ENCODE peak calls at places on chromosome 20, in ten cellular contexts. F, O, R, M, J, N, G, P, K and W are unnamed samples.

GRCh38 chr20:38799248-38799647 is 6.2 kb upstream of the PPP1R16B start:
- DNase-seq in F (no peak), O (no peak), R (no peak), M (no peak), J (no peak), N (no peak), G (no peak), P (no peak), K (no peak), W (no peak)

GRCh38 chr20:63968928-63969760 is 586 bp downstream of the ZNF512B start:
- DNase-seq in F (no peak), O (no peak), R (peak; percentile 20), M (no peak), J (no peak), N (peak; percentile 59), G (no peak), P (peak; percentile 81), K (peak; percentile 43), W (peak; percentile 33)

GRCh38 chr20:61455508-61456215 is 203.6 kb downstream of the CDH4 start:
- DNase-seq in F (no peak), O (no peak), R (no peak), M (no peak), J (no peak), N (no peak), G (no peak), P (no peak), K (no peak), W (no peak)

GRCh38 chr20:61661025-61661424 is 404.7 kb downstream of the TAF4 start:
- DNase-seq in F (no peak), O (no peak), R (no peak), M (no peak), J (no peak), N (no peak), G (no peak), P (no peak), K (no peak), W (no peak)

GRCh38 chr20:23566199-23566932 is 1.9 kb downstream of the CST9L start:
- DNase-seq in F (peak; percentile 64), O (no peak), R (no peak), M (no peak), J (no peak), N (no peak), G (no peak), P (no peak), K (no peak), W (no peak)

GRCh38 chr20:9916776-9917175 is 77.9 kb upstream of the PAK5 start:
- DNase-seq in F (no peak), O (no peak), R (no peak), M (no peak), J (no peak), N (no peak), G (no peak), P (no peak), K (no peak), W (no peak)

GRCh38 chr20:18588554-18589043 is 745 bp downstream of the DTD1 start:
- DNase-seq in F (no peak), O (no peak), R (no peak), M (no peak), J (no peak), N (no peak), G (no peak), P (no peak), K (no peak), W (peak; percentile 18)

GRCh38 chr20:39885975-39886649 is 802.9 kb downstream of the MAFB start:
- DNase-seq in F (no peak), O (peak; percentile 84), R (peak; percentile 70), M (peak; percentile 13), J (peak; percentile 94), N (peak; percentile 42), G (no peak), P (peak; percentile 21), K (peak; percentile 65), W (no peak)

DNA sequence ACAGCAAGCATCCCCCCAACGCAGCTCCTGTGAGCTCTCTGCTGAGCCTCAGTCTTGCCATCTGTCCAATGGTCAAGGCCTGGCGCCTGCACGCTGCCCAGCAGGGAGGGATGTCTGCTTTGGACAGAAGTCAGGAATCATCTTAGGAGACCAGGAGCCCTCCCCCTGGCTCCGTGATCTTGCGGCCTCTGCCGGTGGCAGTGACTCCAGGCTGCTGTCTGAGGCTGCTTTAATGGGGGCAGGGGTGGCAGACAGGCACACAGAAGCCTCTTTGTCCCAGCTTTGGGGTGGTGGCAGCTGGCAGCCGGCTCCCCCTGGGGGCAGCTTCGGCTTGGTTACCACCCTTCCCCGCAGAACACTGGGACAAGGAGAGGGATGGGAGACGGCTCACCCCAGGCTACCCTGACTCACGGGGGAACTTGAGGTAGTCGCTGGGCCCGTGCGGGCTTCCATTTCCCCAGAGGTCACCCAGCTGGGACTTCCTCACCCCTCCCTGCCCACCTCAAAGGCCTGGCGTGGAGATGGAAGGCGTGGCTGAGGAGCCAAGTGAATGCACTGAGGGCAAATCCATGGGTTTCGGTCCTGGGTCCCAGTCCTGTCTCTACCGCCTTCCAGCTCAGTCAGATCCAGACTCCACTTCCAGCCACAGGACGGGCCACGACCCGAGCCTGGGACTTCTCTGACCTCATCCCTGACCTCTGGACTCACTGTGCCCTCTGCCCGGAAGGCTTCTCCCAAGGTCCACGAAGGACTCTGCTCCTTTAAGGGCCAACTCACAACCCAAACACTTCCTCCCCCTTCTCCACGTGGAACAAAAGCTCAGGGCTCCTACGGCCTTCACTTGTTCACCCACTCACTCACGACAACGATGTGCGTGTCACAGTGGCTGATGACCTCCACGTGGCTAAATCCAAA is 14.8 kb downstream of the PEDS1 start:
- DNase-seq in F (no peak), O (no peak), R (no peak), M (no peak), J (no peak), N (no peak), G (no peak), P (peak; percentile 73), K (no peak), W (no peak)
- TF ChIP-seq CTCF in F (no peak), O (peak; percentile 18), R (peak; percentile 16), M (no peak), J (peak; percentile 54), N (no peak), G (peak; percentile 27), P (peak; percentile 64), K (no peak), W (no peak)

GRCh38 chr20:1301031-1301529 is 27.9 kb downstream of the SDCBP2 start:
- DNase-seq in F (no peak), O (peak; percentile 66), R (no peak), M (peak; percentile 74), J (no peak), N (no peak), G (peak; percentile 18), P (no peak), K (no peak), W (no peak)

GRCh38 chr20:1298888-1299511 is 29.9 kb downstream of the SDCBP2 start:
- DNase-seq in F (no peak), O (no peak), R (no peak), M (no peak), J (no peak), N (no peak), G (no peak), P (no peak), K (no peak), W (no peak)

GRCh38 chr20:1300083-1300840 is 28.7 kb downstream of the SDCBP2 start:
- DNase-seq in F (no peak), O (no peak), R (no peak), M (no peak), J (no peak), N (no peak), G (no peak), P (no peak), K (no peak), W (no peak)

GRCh38 chr20:1298166-1298565 is 30.8 kb downstream of the SDCBP2 start:
- DNase-seq in F (no peak), O (no peak), R (no peak), M (no peak), J (no peak), N (no peak), G (no peak), P (no peak), K (no peak), W (no peak)

GRCh38 chr20:1299522-1299921 is 29.4 kb downstream of the SDCBP2 start:
- DNase-seq in F (no peak), O (no peak), R (no peak), M (peak; percentile 32), J (no peak), N (no peak), G (peak; percentile 37), P (no peak), K (peak; percentile 27), W (no peak)
- TF ChIP-seq CTCF in F (no peak), O (peak; percentile 18), R (no peak), M (peak; percentile 53), J (no peak), N (no peak), G (peak; percentile 61), P (no peak), K (peak; percentile 28), W (no peak)

DNA sequence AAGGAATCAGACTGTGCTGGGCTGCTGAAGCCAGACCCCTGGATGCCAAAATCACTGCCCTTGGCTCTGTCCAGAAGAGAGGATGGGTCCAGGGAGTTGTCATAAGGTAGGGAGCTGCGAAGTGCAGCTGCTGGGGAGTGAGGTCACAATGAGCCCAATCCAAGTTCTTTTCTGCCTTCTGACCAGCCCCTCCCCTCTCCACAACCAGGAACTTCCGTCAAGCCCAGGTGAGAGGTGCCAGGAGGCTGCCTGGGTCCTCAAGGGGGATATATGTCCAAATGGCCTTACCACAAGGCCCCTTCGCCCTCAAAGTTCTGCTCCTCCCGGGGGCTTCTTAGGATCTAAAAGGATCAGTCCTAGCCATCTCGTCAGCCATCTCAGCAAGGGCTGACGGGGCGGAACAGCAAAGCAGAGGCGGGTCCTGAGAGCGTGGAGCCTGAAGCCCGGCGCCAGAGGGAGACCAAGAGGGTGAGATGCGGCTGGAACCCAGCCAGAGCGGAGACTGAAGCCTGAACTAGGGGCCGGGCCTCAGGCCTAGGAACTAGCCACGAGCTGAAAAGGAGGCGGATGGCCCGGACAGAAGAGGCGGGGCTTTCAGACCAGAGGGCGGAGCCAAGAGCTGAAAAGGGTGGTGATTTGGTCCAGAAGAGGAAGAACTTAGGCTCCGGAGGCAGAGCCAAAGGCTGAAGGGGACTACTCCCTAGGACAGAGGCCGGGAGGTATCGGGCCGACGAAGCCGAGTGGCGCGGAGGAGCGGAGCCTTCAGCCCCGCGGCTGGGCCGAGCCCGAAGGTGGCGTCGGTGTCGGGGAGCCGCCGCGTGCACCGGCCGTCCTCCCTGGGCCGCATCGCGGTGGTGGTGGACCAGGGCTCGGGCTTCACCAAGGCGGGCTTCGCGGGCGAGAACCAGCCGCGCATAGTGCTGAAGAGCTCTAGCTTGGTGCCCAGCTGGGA is at the start of gene ACTL10:
- DNase-seq in F (peak; percentile 99), O (peak; percentile 98), R (peak; percentile 98), M (peak; percentile 95), J (peak; percentile 98), N (peak; percentile 83), G (no peak), P (no peak), K (peak; percentile 74), W (peak; percentile 83)
- TF ChIP-seq CTCF in F (no peak), O (peak; percentile 49), R (peak; percentile 54), M (no peak), J (peak; percentile 28), N (no peak), G (no peak), P (no peak), K (no peak), W (no peak)

DNA sequence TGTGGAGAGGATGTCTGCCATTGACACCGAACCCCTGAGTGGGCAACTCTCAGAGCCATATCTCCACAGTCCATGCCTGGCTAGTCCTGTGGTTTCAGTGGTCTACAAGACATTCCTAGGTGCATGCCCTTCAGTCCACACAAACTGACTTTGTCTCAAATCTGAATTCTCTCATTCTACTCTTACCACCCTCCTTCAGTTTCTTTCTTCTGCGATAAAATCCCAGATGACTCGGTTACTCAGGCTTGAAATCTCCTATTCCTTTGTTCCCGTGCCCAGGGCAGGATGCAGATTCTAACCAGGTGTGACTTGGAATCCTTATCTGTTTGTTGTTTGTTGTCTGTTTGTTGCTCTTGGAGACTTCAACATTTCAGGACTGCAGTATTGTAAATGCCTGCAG is 9.3 kb downstream of the CDS2 start:
- DNase-seq in F (no peak), O (no peak), R (no peak), M (no peak), J (no peak), N (no peak), G (no peak), P (no peak), K (no peak), W (no peak)
- TF ChIP-seq CTCF in F (no peak), O (no peak), R (no peak), M (no peak), J (no peak), N (no peak), G (no peak), P (no peak), K (no peak), W (no peak)